ENCODE peak calls at places on chromosome 10, in seven cellular contexts. O is coronary artery, P is fibroblast of lung, G is Panc1, J is WERI-Rb-1, B is aorta, L is A673. D is an unnamed sample.

GRCh38 chr10:124403548-124403947 is 15.2 kb downstream of the OAT start:
- DNase-seq in O (peak), P (peak), G (peak), J (peak), B (peak), L (peak), D (peak)

GRCh38 chr10:48612241-48612943 is 7.5 kb upstream of the ARHGAP22 start:
- DNase-seq in O (peak), P (no peak), G (no peak), J (no peak), B (no peak), L (no peak), D (peak)

GRCh38 chr10:122033224-122033926 is 44.4 kb downstream of the TACC2 start:
- DNase-seq in O (no peak), P (no peak), G (no peak), J (no peak), B (no peak), L (no peak), D (no peak)

GRCh38 chr10:28685717-28686116 is 8.4 kb downstream of the BAMBI start:
- DNase-seq in O (no peak), P (no peak), G (no peak), J (no peak), B (no peak), L (peak), D (no peak)

GRCh38 chr10:92891885-92892705 is 43.8 kb downstream of the EXOC6 start:
- DNase-seq in O (no peak), P (peak), G (peak), J (no peak), B (peak), L (no peak), D (peak)

GRCh38 chr10:93272884-93273675 is 199.4 kb downstream of the CYP26A1 start:
- DNase-seq in O (no peak), P (no peak), G (no peak), J (no peak), B (no peak), L (no peak), D (no peak)

GRCh38 chr10:113386005-113386404 is 166.8 kb upstream of the HABP2 start:
- DNase-seq in O (no peak), P (peak), G (no peak), J (no peak), B (peak), L (no peak), D (peak)

GRCh38 chr10:108254089-108254488 is 1089.6 kb upstream of the SORCS1 start:
- DNase-seq in O (no peak), P (no peak), G (no peak), J (no peak), B (no peak), L (no peak), D (no peak)

GRCh38 chr10:106904209-106904608 is 260.3 kb downstream of the SORCS1 start:
- DNase-seq in O (no peak), P (no peak), G (no peak), J (no peak), B (no peak), L (no peak), D (no peak)

GRCh38 chr10:28296023-28296422 is 6.8 kb downstream of the MPP7 start:
- DNase-seq in O (no peak), P (no peak), G (no peak), J (no peak), B (no peak), L (no peak), D (no peak)

GRCh38 chr10:5013385-5013784 is 9.7 kb upstream of the AKR1C2 start:
- DNase-seq in O (no peak), P (no peak), G (no peak), J (no peak), B (no peak), L (no peak), D (no peak)

GRCh38 chr10:34112431-34112830 is 702.7 kb downstream of the PARD3 start:
- DNase-seq in O (no peak), P (peak), G (no peak), J (no peak), B (no peak), L (no peak), D (peak)

GRCh38 chr10:91596821-91597396 is 36.0 kb downstream of the PPP1R3C start:
- DNase-seq in O (no peak), P (peak), G (no peak), J (no peak), B (no peak), L (peak), D (peak)

GRCh38 chr10:107496594-107496993 is 332.1 kb upstream of the SORCS1 start:
- DNase-seq in O (no peak), P (peak), G (no peak), J (no peak), B (no peak), L (no peak), D (peak)

GRCh38 chr10:75071164-75071489 is 40.3 kb upstream of the SAMD8 start:
- DNase-seq in O (no peak), P (peak), G (no peak), J (peak), B (no peak), L (peak), D (peak)

GRCh38 chr10:93461124-93461806 is 20.9 kb downstream of the MYOF start:
- DNase-seq in O (no peak), P (no peak), G (no peak), J (no peak), B (no peak), L (no peak), D (peak)

GRCh38 chr10:7362451-7362850 is 48.4 kb downstream of the SFMBT2 start:
- DNase-seq in O (no peak), P (no peak), G (no peak), J (no peak), B (no peak), L (no peak), D (peak)

GRCh38 chr10:29157321-29157720 is 131.5 kb upstream of the LYZL1 start:
- DNase-seq in O (no peak), P (no peak), G (no peak), J (no peak), B (no peak), L (no peak), D (peak)

GRCh38 chr10:3858051-3858845 is 73.2 kb upstream of the KLF6 start:
- DNase-seq in O (no peak), P (no peak), G (no peak), J (no peak), B (no peak), L (no peak), D (no peak)

GRCh38 chr10:86651631-86652331 is 2.6 kb upstream of the OPN4 start:
- DNase-seq in O (no peak), P (no peak), G (no peak), J (no peak), B (peak), L (no peak), D (no peak)

GRCh38 chr10:101358706-101359300 is 4.8 kb downstream of the BTRC start:
- DNase-seq in O (no peak), P (no peak), G (no peak), J (no peak), B (no peak), L (no peak), D (no peak)

GRCh38 chr10:102421645-102422585 is 1.3 kb downstream of the FBXL15 start:
- DNase-seq in O (no peak), P (no peak), G (no peak), J (no peak), B (no peak), L (no peak), D (peak)

GRCh38 chr10:98463976-98464754 is 17.4 kb upstream of the HPS1 start:
- DNase-seq in O (no peak), P (peak), G (no peak), J (no peak), B (no peak), L (no peak), D (no peak)

GRCh38 chr10:3151889-3152565 is 20.6 kb downstream of the PITRM1 start:
- DNase-seq in O (no peak), P (no peak), G (no peak), J (no peak), B (no peak), L (no peak), D (no peak)

GRCh38 chr10:69874464-69874863 is 72.8 kb downstream of the COL13A1 start:
- DNase-seq in O (no peak), P (peak), G (peak), J (no peak), B (no peak), L (no peak), D (peak)

GRCh38 chr10:88169037-88169319 is 305.6 kb downstream of the PTEN start:
- DNase-seq in O (no peak), P (no peak), G (no peak), J (no peak), B (no peak), L (no peak), D (no peak)

GRCh38 chr10:35685402-35685801 is 43.3 kb upstream of the FZD8 start:
- DNase-seq in O (no peak), P (no peak), G (no peak), J (no peak), B (no peak), L (no peak), D (no peak)

GRCh38 chr10:102599565-102600327 is 44.5 kb upstream of the TRIM8 start:
- DNase-seq in O (no peak), P (no peak), G (no peak), J (no peak), B (peak), L (no peak), D (peak)

GRCh38 chr10:96719850-96720421 is 378 bp downstream of the PIK3AP1 start:
- DNase-seq in O (no peak), P (no peak), G (no peak), J (peak), B (peak), L (peak), D (peak)

GRCh38 chr10:9147475-9147874 is 1093.0 kb downstream of the GATA3 start:
- DNase-seq in O (no peak), P (no peak), G (no peak), J (no peak), B (no peak), L (no peak), D (no peak)

GRCh38 chr10:129404091-129404490 is 63.0 kb upstream of the MGMT start:
- DNase-seq in O (no peak), P (no peak), G (no peak), J (no peak), B (no peak), L (no peak), D (no peak)

GRCh38 chr10:114540191-114540590 is 117.9 kb downstream of the ABLIM1 start:
- DNase-seq in O (no peak), P (no peak), G (no peak), J (peak), B (no peak), L (no peak), D (no peak)

GRCh38 chr10:114543456-114543855 is 114.6 kb downstream of the ABLIM1 start:
- DNase-seq in O (no peak), P (no peak), G (no peak), J (no peak), B (no peak), L (no peak), D (no peak)

GRCh38 chr10:114539623-114540022 is 118.5 kb downstream of the ABLIM1 start:
- DNase-seq in O (no peak), P (no peak), G (no peak), J (no peak), B (no peak), L (no peak), D (no peak)

GRCh38 chr10:114542373-114542772 is 115.7 kb downstream of the ABLIM1 start:
- DNase-seq in O (no peak), P (no peak), G (no peak), J (no peak), B (no peak), L (no peak), D (no peak)

GRCh38 chr10:114541081-114541833 is 116.8 kb downstream of the ABLIM1 start:
- DNase-seq in O (peak), P (peak), G (no peak), J (no peak), B (no peak), L (no peak), D (peak)
- H3K4me3 ChIP-seq in O (no peak), P (no peak), G (no peak), J (no peak), B (no peak), L (no peak), D (no peak)

GRCh38 chr10:45373783-45374450 is at the start of gene ALOX5:
- DNase-seq in O (peak), P (no peak), G (no peak), J (peak), B (peak), L (no peak), D (peak)
- H3K4me3 ChIP-seq in O (peak), P (no peak), G (peak), J (peak), B (peak), L (no peak), D (no peak)

GRCh38 chr10:61021926-61022325 is 77.9 kb upstream of the RHOBTB1 start:
- DNase-seq in O (no peak), P (no peak), G (no peak), J (no peak), B (no peak), L (no peak), D (no peak)

GRCh38 chr10:61016007-61016406 is 72.0 kb upstream of the RHOBTB1 start:
- DNase-seq in O (no peak), P (no peak), G (no peak), J (no peak), B (no peak), L (no peak), D (no peak)

GRCh38 chr10:61020420-61021158 is 76.6 kb upstream of the RHOBTB1 start:
- DNase-seq in O (no peak), P (no peak), G (no peak), J (no peak), B (no peak), L (no peak), D (no peak)

GRCh38 chr10:61010863-61011262 is 66.9 kb upstream of the RHOBTB1 start:
- DNase-seq in O (no peak), P (no peak), G (no peak), J (no peak), B (no peak), L (no peak), D (no peak)

DNA sequence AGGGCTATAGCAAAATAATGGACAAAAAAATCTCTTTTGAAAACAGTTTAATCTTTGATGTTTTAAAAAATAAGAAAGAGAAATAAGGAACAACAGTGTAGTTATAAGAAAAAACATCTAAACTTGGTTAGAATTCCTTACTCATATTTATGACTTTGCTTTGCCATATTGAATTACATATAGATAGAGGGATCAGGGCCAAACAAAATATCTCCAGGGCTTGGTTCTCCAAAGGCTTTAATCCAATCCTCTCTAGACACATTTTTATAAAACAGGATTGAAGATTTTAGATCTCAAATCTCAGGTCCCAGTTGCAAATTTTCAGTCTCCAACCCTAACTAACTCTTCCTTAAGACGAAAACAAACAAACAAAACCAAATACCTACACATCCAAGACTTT is 72.6 kb upstream of the RHOBTB1 start:
- DNase-seq in O (no peak), P (no peak), G (no peak), J (no peak), B (no peak), L (no peak), D (no peak)
- H3K4me3 ChIP-seq in O (no peak), P (no peak), G (no peak), J (no peak), B (no peak), L (no peak), D (no peak)

GRCh38 chr10:21742740-21743412 is 208.8 kb downstream of the MLLT10 start:
- DNase-seq in O (no peak), P (no peak), G (no peak), J (no peak), B (no peak), L (no peak), D (no peak)

GRCh38 chr10:21732067-21732772 is 198.2 kb downstream of the MLLT10 start:
- DNase-seq in O (no peak), P (peak), G (no peak), J (peak), B (no peak), L (peak), D (peak)

GRCh38 chr10:21733710-21734109 is 199.7 kb downstream of the MLLT10 start:
- DNase-seq in O (no peak), P (no peak), G (no peak), J (no peak), B (no peak), L (peak), D (no peak)

GRCh38 chr10:21740989-21741388 is 207.0 kb downstream of the MLLT10 start:
- DNase-seq in O (no peak), P (no peak), G (no peak), J (no peak), B (no peak), L (no peak), D (no peak)

GRCh38 chr10:21737061-21737460 is 203.0 kb downstream of the MLLT10 start:
- DNase-seq in O (no peak), P (no peak), G (no peak), J (no peak), B (no peak), L (no peak), D (no peak)
- H3K4me3 ChIP-seq in O (no peak), P (no peak), G (no peak), J (no peak), B (no peak), L (no peak), D (no peak)

DNA sequence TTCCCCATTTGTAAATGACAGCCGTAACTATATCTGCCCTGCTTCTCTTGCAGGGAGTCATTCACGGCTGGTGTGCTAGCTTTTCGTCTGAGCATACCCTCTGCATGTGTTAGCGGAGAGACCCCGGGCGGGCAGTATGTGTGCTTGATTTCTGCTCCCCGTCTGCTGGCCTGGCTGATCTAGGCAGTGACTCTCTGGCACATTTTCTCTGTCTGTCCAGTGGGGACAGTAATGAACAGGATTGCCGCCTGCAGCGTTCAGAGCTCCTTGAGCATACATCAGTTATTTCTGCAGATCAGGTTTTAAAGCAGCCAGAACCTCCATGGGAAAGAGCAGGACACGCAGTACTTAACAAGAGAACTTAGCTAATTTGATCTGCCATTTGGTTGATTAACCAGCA is 242.5 kb downstream of the CELF2 start:
- DNase-seq in O (no peak), P (no peak), G (no peak), J (peak), B (no peak), L (no peak), D (no peak)
- H3K4me3 ChIP-seq in O (no peak), P (no peak), G (no peak), J (no peak), B (no peak), L (no peak), D (no peak)

GRCh38 chr10:62699148-62699547 is 105.4 kb upstream of the ADO start:
- DNase-seq in O (no peak), P (no peak), G (no peak), J (no peak), B (no peak), L (no peak), D (no peak)

GRCh38 chr10:62692085-62692484 is 112.4 kb upstream of the ADO start:
- DNase-seq in O (no peak), P (no peak), G (no peak), J (no peak), B (no peak), L (peak), D (no peak)

GRCh38 chr10:62694537-62695126 is 109.9 kb upstream of the ADO start:
- DNase-seq in O (no peak), P (no peak), G (no peak), J (no peak), B (no peak), L (no peak), D (no peak)

GRCh38 chr10:62693306-62693705 is 111.2 kb upstream of the ADO start:
- DNase-seq in O (no peak), P (no peak), G (no peak), J (no peak), B (no peak), L (peak), D (no peak)

GRCh38 chr10:62696798-62697197 is 107.7 kb upstream of the ADO start:
- DNase-seq in O (no peak), P (no peak), G (no peak), J (no peak), B (no peak), L (no peak), D (no peak)
- H3K4me3 ChIP-seq in O (no peak), P (no peak), G (no peak), J (no peak), B (no peak), L (no peak), D (no peak)

GRCh38 chr10:14880201-14880600 is 1.5 kb downstream of the SUV39H2 start:
- DNase-seq in O (no peak), P (no peak), G (no peak), J (no peak), B (no peak), L (no peak), D (no peak)
- H3K4me3 ChIP-seq in O (no peak), P (peak), G (peak), J (peak), B (no peak), L (peak), D (peak)

D was measured in foreskin fibroblast.